ENCODE peak calls at places on chromosome 18, in four cellular contexts. E is astrocyte, D is neural progenitor cell, Q is fibroblast of lung. O is an unnamed sample. For H4K20me1, the result is how much of the 10 kb centered on the place peaks cover.

GRCh38 chr18:934518-935123 is 29.9 kb downstream of the ADCYAP1 start:
- DNase-seq in E (no peak), D (peak), Q (no peak), O (peak)

GRCh38 chr18:11004294-11004693 is 145.1 kb downstream of the PIEZO2 start:
- DNase-seq in E (no peak), D (no peak), Q (peak), O (no peak)

GRCh38 chr18:5295231-5295920 is at the start of gene ZBTB14:
- DNase-seq in E (peak), D (peak), Q (peak), O (peak)

GRCh38 chr18:11279461-11279860 is 130.1 kb upstream of the PIEZO2 start:
- DNase-seq in E (no peak), D (no peak), Q (no peak), O (no peak)

GRCh38 chr18:34697233-34697632 is 12.9 kb upstream of the DTNA start:
- DNase-seq in E (no peak), D (no peak), Q (peak), O (no peak)

GRCh38 chr18:22550366-22550765 is 132.7 kb upstream of the CTAGE1 start:
- DNase-seq in E (peak), D (no peak), Q (peak), O (no peak)

GRCh38 chr18:4040391-4041172 is 414.5 kb downstream of the DLGAP1 start:
- DNase-seq in E (no peak), D (peak), Q (no peak), O (no peak)

GRCh38 chr18:22637787-22638186 is 220.1 kb upstream of the CTAGE1 start:
- DNase-seq in E (peak), D (no peak), Q (peak), O (no peak)

GRCh38 chr18:41059126-41059415 is 896.0 kb upstream of the PIK3C3 start:
- DNase-seq in E (no peak), D (no peak), Q (no peak), O (no peak)

GRCh38 chr18:11948852-11949523 is 32.3 kb upstream of the IMPA2 start:
- DNase-seq in E (peak), D (no peak), Q (peak), O (peak)

GRCh38 chr18:52402814-52403213 is 62.8 kb downstream of the DCC start:
- DNase-seq in E (no peak), D (no peak), Q (no peak), O (no peak)

GRCh38 chr18:76386071-76386470 is 109.0 kb downstream of the ZNF516 start:
- DNase-seq in E (no peak), D (no peak), Q (no peak), O (no peak)

GRCh38 chr18:27214831-27215230 is 29.7 kb upstream of the CHST9 start:
- DNase-seq in E (no peak), D (no peak), Q (no peak), O (no peak)

GRCh38 chr18:70553961-70554325 is 265.1 kb downstream of the SOCS6 start:
- DNase-seq in E (no peak), D (peak), Q (no peak), O (no peak)

GRCh38 chr18:35816003-35816402 is 156.5 kb upstream of the RMP24 start:
- DNase-seq in E (no peak), D (no peak), Q (no peak), O (no peak)

GRCh38 chr18:77095356-77096030 is 37.1 kb downstream of the MBP start:
- DNase-seq in E (no peak), D (no peak), Q (no peak), O (no peak)

GRCh38 chr18:60246606-60247005 is 126.0 kb downstream of the MC4R start:
- DNase-seq in E (no peak), D (no peak), Q (no peak), O (no peak)

GRCh38 chr18:41887100-41887499 is 67.9 kb upstream of the PIK3C3 start:
- DNase-seq in E (peak), D (no peak), Q (peak), O (no peak)

GRCh38 chr18:44625367-44625766 is 55.3 kb upstream of the SETBP1 start:
- DNase-seq in E (no peak), D (no peak), Q (no peak), O (no peak)

GRCh38 chr18:4672152-4672551 is 217.0 kb upstream of the DLGAP1 start:
- DNase-seq in E (no peak), D (no peak), Q (no peak), O (peak)

GRCh38 chr18:68925268-68925667 is 127.4 kb downstream of the CCDC102B start:
- DNase-seq in E (no peak), D (peak), Q (no peak), O (peak)

GRCh38 chr18:1018211-1018651 is 113.6 kb downstream of the ADCYAP1 start:
- DNase-seq in E (peak), D (peak), Q (peak), O (no peak)

GRCh38 chr18:74222710-74223497 is 68.9 kb downstream of the CYB5A start:
- DNase-seq in E (no peak), D (no peak), Q (no peak), O (no peak)
- H3K4me2 ChIP-seq in E (no peak), D (no peak), Q (no peak), O (no peak)

GRCh38 chr18:57073516-57074187 is 73.2 kb upstream of the BOD1L2 start:
- DNase-seq in E (no peak), D (no peak), Q (no peak), O (no peak)

GRCh38 chr18:57078614-57079013 is 68.3 kb upstream of the BOD1L2 start:
- DNase-seq in E (no peak), D (no peak), Q (no peak), O (no peak)

GRCh38 chr18:57077786-57078552 is 68.9 kb upstream of the BOD1L2 start:
- DNase-seq in E (no peak), D (no peak), Q (no peak), O (no peak)

GRCh38 chr18:57077005-57077735 is 69.7 kb upstream of the BOD1L2 start:
- DNase-seq in E (no peak), D (no peak), Q (no peak), O (no peak)

GRCh38 chr18:57075716-57076400 is 71.0 kb upstream of the BOD1L2 start:
- DNase-seq in E (no peak), D (peak), Q (no peak), O (peak)
- H4K20me1 ChIP-seq in E (under half), D (under half), Q (under half), O (under half)

GRCh38 chr18:63131944-63132818 is 187.4 kb downstream of the BCL2 start:
- DNase-seq in E (no peak), D (no peak), Q (no peak), O (no peak)
- H3K4me2 ChIP-seq in E (no peak), D (no peak), Q (no peak), O (no peak)

GRCh38 chr18:79413025-79413424 is 17.3 kb downstream of the NFATC1 start:
- DNase-seq in E (no peak), D (no peak), Q (no peak), O (no peak)
- H4K20me1 ChIP-seq in E (under half), D (under half), Q (under half), O (under half)

GRCh38 chr18:62781893-62782292 is 66.6 kb downstream of the PHLPP1 start:
- DNase-seq in E (peak), D (no peak), Q (peak), O (peak)
- H3K4me2 ChIP-seq in E (peak), D (no peak), Q (peak), O (peak)

DNA sequence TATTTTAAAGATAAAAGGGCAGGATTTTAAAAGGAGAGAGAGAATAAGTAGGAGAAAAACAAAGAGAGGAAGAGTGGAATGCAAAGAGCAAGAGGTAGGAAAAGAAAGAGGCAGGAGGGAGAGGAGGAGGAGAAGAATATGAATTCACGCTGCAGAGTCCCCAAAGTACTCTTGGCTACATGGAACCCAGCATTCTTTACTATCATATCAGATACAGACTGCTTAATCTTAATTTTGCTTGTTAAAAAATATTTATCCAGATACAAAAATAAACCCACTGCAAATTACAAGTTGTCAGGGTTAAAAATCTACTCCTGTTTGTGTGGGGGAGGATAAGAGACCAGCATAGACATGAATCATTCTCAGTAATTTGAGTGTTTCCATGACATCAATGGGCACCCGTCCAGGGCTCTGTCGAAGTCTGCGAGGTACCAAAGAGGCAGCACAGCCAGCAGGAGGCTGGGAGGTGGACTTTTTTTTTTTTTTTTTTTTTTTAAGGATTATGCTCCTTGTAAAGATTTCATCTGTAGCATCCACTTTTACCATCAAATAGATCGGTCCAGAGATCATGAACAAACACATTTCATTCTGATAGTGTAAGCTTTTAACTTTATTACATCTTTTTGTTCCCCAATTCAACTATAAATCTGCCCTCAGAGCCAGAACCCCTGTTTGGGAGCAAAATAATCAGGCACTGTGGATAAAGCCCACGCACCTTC is 182.2 kb downstream of the TCF4 start:
- DNase-seq in E (peak), D (peak), Q (peak), O (no peak)
- H4K20me1 ChIP-seq in E (under half), D (half or more), Q (under half), O (under half)

DNA sequence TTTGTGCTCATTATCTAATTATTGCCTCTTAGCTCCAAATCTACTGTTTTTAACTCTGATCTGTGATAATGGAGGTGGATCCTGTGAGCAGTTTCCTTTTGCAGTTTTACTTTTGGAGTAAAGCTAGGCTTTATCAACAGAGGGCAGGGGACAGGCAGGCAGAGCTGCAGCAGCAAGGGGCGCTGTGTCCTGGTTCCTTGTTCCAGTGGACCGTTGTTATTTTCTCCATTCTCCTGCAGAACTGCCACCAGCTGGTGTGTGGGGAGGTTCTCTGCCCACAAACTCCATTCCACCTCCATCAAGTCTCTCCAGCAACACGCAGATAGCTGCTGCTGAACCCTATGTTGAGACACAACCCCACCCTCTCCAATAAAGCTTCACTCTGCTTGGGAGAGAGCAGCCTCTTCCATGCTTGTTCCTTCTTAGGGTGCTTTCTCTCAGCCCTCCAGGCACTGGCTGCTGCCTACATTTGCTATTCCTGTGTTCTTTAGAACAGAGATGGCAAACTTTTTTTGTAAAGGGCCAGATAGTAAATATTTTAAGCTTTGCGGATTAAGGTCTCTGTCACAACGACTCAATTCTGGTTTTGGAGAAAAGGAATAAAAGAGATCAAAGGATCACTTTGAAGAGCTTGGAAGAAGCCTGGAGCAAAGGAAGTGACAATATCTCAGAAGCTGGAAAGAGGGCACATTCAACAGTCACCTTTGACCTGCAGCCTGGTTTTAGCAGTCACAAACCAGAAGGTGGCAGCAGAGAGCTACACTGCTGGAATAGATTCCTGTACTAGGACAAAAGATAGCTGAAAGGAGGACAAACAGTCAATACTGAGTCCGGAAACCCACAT is 208.8 kb downstream of the CCDC178 start:
- DNase-seq in E (peak), D (peak), Q (peak), O (peak)
- H3K4me2 ChIP-seq in E (no peak), D (no peak), Q (no peak), O (no peak)

GRCh38 chr18:47917923-47918610 is 12.4 kb downstream of the SMAD2 start:
- DNase-seq in E (no peak), D (peak), Q (no peak), O (peak)
- H4K20me1 ChIP-seq in E (half or more), D (half or more), Q (under half), O (under half)

DNA sequence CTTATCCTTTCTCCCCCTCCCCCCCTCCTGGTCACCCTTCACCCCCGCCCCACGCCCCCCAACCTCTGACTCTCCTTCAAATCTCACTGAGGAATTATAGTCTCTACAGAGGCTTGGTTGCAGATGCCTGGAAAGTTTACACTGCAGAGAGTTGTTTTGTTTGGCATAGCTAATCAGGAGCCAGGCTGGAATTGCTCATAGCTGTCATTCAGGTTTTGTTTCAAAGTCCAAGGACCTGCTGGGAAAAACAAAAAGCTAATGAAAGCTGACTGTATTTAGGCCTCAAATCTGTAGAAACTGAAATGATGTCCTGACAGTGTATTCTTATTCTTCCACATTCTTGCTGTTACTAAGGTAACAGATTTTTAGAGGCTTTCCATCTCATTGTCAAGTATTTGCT is 22.6 kb downstream of the GREB1L start:
- DNase-seq in E (peak), D (peak), Q (peak), O (peak)
- H3K4me2 ChIP-seq in E (peak), D (peak), Q (no peak), O (no peak)

DNA sequence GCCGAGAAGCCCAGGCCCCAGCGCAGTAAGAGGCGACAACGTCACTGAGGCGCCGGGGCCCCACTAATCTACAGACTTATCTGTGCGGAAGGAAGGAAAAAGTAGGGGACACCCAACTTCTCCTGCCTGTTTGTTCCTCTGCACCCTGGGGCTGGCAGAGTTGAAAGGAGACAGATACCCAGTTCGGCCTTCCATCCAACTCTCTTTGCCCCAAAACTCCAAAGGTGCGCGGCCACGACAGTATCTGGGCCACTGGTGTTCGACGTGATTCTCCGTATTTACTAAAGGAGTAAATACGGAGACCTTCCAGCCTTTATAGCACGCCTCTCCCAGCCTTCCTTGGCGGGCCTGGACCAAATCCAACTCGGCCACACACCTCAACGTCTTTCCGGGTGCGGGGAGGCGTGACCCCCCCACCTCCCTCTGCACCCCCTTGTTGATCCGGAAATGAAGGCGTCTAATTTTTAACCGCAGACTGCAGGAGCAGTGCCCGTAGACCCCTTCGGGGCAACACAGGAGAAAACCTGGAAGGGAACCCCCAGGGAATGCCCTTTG is 1.6 kb downstream of the SMAD7 start:
- DNase-seq in E (no peak), D (peak), Q (no peak), O (no peak)
- H4K20me1 ChIP-seq in E (half or more), D (under half), Q (under half), O (half or more)

O was measured in GM23338.